ENCODE peak calls at places on chromosomes 2 and 18, in nine cellular contexts. S is coronary artery; K is fibroblast of lung; Z is GM23338; M is CD8-positive, alpha-beta T cell; N is OCI-LY7; W is A549; R is HFFc6; C is neural crest cell. X is an unnamed sample.

GRCh38 chr18:58716046-58716766 is 44.9 kb downstream of the MALT1 start:
- DNase-seq in N (peak), C (no peak), K (no peak), Z (no peak), R (no peak), S (no peak), M (no peak), W (no peak), X (no peak)

GRCh38 chr2:226792155-226792871 is 7.3 kb downstream of the IRS1 start:
- DNase-seq in S (no peak), N (peak), W (no peak), R (no peak), M (no peak), Z (peak), K (peak), C (no peak), X (no peak)

GRCh38 chr2:18232731-18233438 is 327.6 kb downstream of the RDH14 start:
- DNase-seq in N (no peak), M (no peak), C (no peak), Z (no peak), R (peak), W (no peak), K (peak), S (no peak), X (no peak)

GRCh38 chr2:22536131-22536530 is 848.8 kb upstream of the KLHL29 start:
- DNase-seq in C (no peak), K (no peak), M (no peak), W (no peak), N (no peak), R (peak), S (no peak), Z (no peak), X (no peak)

GRCh38 chr18:50053142-50053541 is 141.8 kb downstream of the MYO5B start:
- DNase-seq in K (no peak), C (no peak), N (no peak), R (no peak), S (no peak), W (no peak), Z (no peak), M (no peak), X (no peak)

GRCh38 chr18:74901347-74902169 is 303.9 kb downstream of the ZNF407 start:
- DNase-seq in W (no peak), C (no peak), M (no peak), K (no peak), S (no peak), R (no peak), N (no peak), Z (no peak), X (no peak)

GRCh38 chr2:217434183-217434620 is 568.6 kb downstream of the TNS1 start:
- DNase-seq in N (peak), M (peak), Z (peak), R (peak), W (peak), K (peak), S (peak), C (peak), X (peak)

GRCh38 chr2:191618789-191619185 is 59.1 kb upstream of the NABP1 start:
- DNase-seq in S (no peak), R (no peak), Z (no peak), N (no peak), M (no peak), W (no peak), K (no peak), C (no peak), X (no peak)

GRCh38 chr18:24063121-24063731 is 48.7 kb downstream of the TTC39C start:
- DNase-seq in Z (no peak), K (peak), W (peak), M (no peak), C (no peak), N (no peak), S (no peak), R (no peak), X (no peak)

GRCh38 chr2:11680901-11681721 is 11.1 kb upstream of the NTSR2 start:
- DNase-seq in W (no peak), Z (no peak), K (no peak), N (no peak), S (peak), M (no peak), R (no peak), C (no peak), X (no peak)

GRCh38 chr18:3233004-3233403 is 13.2 kb upstream of the MYOM1 start:
- DNase-seq in N (no peak), Z (no peak), C (no peak), S (no peak), K (no peak), R (no peak), W (no peak), M (no peak), X (no peak)

GRCh38 chr2:16588565-16588964 is 77.1 kb downstream of the CYRIA start:
- DNase-seq in W (no peak), R (no peak), K (no peak), S (no peak), C (no peak), N (no peak), Z (peak), M (no peak), X (no peak)

GRCh38 chr2:27421660-27422250 is 6.7 kb upstream of the NRBP1 start:
- DNase-seq in Z (no peak), R (no peak), N (no peak), W (no peak), C (no peak), K (no peak), M (no peak), S (no peak), X (no peak)

GRCh38 chr2:73020657-73021370 is 50.7 kb downstream of the SFXN5 start:
- DNase-seq in K (peak), C (no peak), M (no peak), N (no peak), Z (no peak), W (peak), S (peak), R (peak), X (no peak)

GRCh38 chr2:226720948-226721347 is 78.7 kb downstream of the IRS1 start:
- DNase-seq in R (no peak), N (no peak), W (no peak), Z (peak), S (no peak), M (no peak), C (no peak), K (no peak), X (no peak)

GRCh38 chr2:153963247-153963646 is 91.5 kb downstream of the GALNT13 start:
- DNase-seq in C (no peak), S (no peak), M (no peak), W (no peak), K (peak), N (no peak), Z (no peak), R (no peak), X (no peak)

GRCh38 chr2:165876269-165876668 is 77.3 kb downstream of the TTC21B start:
- DNase-seq in K (no peak), W (no peak), C (no peak), R (no peak), N (no peak), S (no peak), M (no peak), Z (no peak), X (no peak)

GRCh38 chr18:67318651-67319050 is 197.9 kb downstream of the DSEL start:
- DNase-seq in K (peak), N (no peak), Z (no peak), S (no peak), W (no peak), M (no peak), R (peak), C (no peak), X (no peak)

GRCh38 chr2:71277536-71278103 is 50.7 kb upstream of the PAIP2B start:
- DNase-seq in C (peak), Z (peak), W (peak), S (no peak), R (no peak), M (peak), K (no peak), N (peak), X (no peak)

GRCh38 chr2:17792515-17792914 is 23.7 kb upstream of the MSGN1 start:
- DNase-seq in K (peak), C (no peak), N (no peak), S (no peak), Z (no peak), W (no peak), R (no peak), M (no peak), X (no peak)

GRCh38 chr2:9345343-9345742 is 78.0 kb downstream of the ITGB1BP1 start:
- DNase-seq in W (no peak), C (no peak), K (no peak), N (no peak), R (no peak), S (no peak), Z (no peak), M (no peak), X (no peak)

GRCh38 chr18:76367168-76367785 is 127.8 kb downstream of the ZNF516 start:
- DNase-seq in M (no peak), W (no peak), N (no peak), Z (no peak), S (peak), K (no peak), C (no peak), R (no peak), X (no peak)

GRCh38 chr2:221570321-221571107 is 1.6 kb downstream of the EPHA4 start:
- DNase-seq in S (no peak), M (peak), R (no peak), K (peak), Z (peak), W (no peak), N (no peak), C (peak), X (no peak)

GRCh38 chr2:171469176-171469575 is 35.1 kb downstream of the DCAF17 start:
- DNase-seq in N (no peak), K (no peak), C (no peak), Z (no peak), M (no peak), W (no peak), S (no peak), R (peak), X (no peak)

GRCh38 chr2:102093662-102094061 is 48.9 kb upstream of the IL1R1 start:
- DNase-seq in M (no peak), R (no peak), W (no peak), N (no peak), K (no peak), C (no peak), S (no peak), Z (no peak), X (no peak)

GRCh38 chr2:240591784-240592183 is 5.2 kb downstream of the CAPN10 start:
- DNase-seq in Z (no peak), N (no peak), W (no peak), M (no peak), R (no peak), C (no peak), S (no peak), K (no peak), X (no peak)

GRCh38 chr2:33378551-33379220 is 97.8 kb upstream of the RASGRP3 start:
- DNase-seq in S (no peak), R (no peak), K (no peak), N (no peak), C (peak), W (no peak), Z (peak), M (no peak), X (no peak)

GRCh38 chr2:198374375-198375072 is 570.1 kb downstream of the PLCL1 start:
- DNase-seq in M (no peak), K (peak), Z (peak), R (peak), N (peak), W (peak), C (peak), S (no peak), X (no peak)

GRCh38 chr2:66679422-66679821 is 244.5 kb downstream of the MEIS1 start:
- DNase-seq in M (no peak), Z (peak), S (no peak), R (no peak), C (no peak), K (no peak), W (no peak), N (no peak), X (no peak)

GRCh38 chr18:79904357-79905147 is 46.9 kb downstream of the SLC66A2 start:
- DNase-seq in W (no peak), M (no peak), Z (no peak), K (no peak), S (no peak), R (no peak), C (no peak), N (no peak), X (no peak)

GRCh38 chr2:234289789-234290188 is 207.1 kb downstream of the ARL4C start:
- DNase-seq in R (peak), M (peak), S (no peak), W (peak), Z (no peak), N (peak), K (peak), C (no peak), X (no peak)

GRCh38 chr2:225270861-225271260 is 128.6 kb upstream of the NYAP2 start:
- DNase-seq in Z (peak), N (peak), R (peak), S (no peak), M (no peak), K (peak), W (peak), C (no peak), X (no peak)

GRCh38 chr2:175143678-175144077 is 24.3 kb downstream of the ATF2 start:
- DNase-seq in N (no peak), R (no peak), S (no peak), C (no peak), K (no peak), W (no peak), Z (no peak), M (no peak), X (no peak)

GRCh38 chr2:238811765-238812164 is 36.1 kb upstream of the TWIST2 start:
- DNase-seq in M (no peak), R (peak), Z (no peak), K (no peak), C (no peak), S (no peak), W (no peak), N (no peak), X (no peak)

GRCh38 chr2:63058742-63059433 is 8.3 kb downstream of the OTX1 start:
- DNase-seq in K (no peak), W (no peak), S (no peak), Z (peak), R (no peak), C (peak), M (no peak), N (no peak), X (no peak)
- TF ChIP-seq CTCF in K (no peak), W (no peak), S (no peak), Z (no peak), R (no peak), C (no peak), M (no peak), N (no peak), X (no peak)

GRCh38 chr2:193518061-193518817 is 1323.5 kb upstream of the TMEFF2 start:
- DNase-seq in C (no peak), R (no peak), W (peak), M (no peak), Z (peak), N (no peak), S (no peak), K (peak), X (no peak)
- TF ChIP-seq CTCF in C (no peak), R (no peak), W (no peak), M (no peak), Z (no peak), N (no peak), S (no peak), K (no peak), X (no peak)

GRCh38 chr18:34809697-34810096 is 99.6 kb downstream of the DTNA start:
- DNase-seq in M (no peak), S (no peak), C (no peak), N (no peak), R (peak), K (peak), Z (peak), W (no peak), X (no peak)
- TF ChIP-seq CTCF in M (no peak), S (no peak), C (peak), N (peak), R (peak), K (peak), Z (peak), W (no peak), X (peak)

DNA sequence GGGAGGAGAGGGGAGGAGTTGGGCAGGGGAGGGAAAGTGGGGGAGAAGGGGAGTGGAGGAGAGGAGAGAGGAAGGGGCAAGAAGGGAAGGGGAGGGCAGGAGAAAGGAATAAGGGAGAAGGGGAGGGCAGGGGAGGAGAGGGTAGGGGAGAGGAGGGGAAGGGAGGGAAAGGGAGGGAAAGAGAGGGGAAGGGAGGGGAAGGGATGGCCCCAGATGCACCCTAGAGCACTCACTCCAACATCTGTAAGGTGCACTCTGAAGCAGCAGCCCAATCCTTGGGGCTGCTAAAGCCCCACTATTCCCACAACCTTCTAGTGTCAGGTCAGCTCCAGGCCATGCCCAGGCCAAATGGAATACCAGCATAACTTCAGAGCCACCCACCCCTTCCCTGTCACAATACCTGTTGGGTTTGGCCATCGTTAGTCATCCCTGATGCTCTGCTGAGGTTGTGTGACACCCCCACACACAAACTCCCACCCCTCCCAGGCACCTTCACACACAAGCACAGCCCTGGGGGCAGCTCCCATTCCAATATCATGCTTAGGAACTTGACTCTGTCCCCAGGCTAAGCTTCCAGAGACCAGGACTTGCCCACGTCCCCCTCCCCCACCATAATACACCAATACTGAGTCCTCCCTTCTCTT is 55.6 kb upstream of the PKDCC start:
- DNase-seq in C (no peak), S (no peak), R (no peak), W (no peak), Z (no peak), K (no peak), M (no peak), N (no peak), X (no peak)
- TF ChIP-seq CTCF in C (no peak), S (no peak), R (no peak), W (no peak), Z (no peak), K (no peak), M (no peak), N (no peak), X (no peak)